ENCODE peak calls at places on chromosomes 6 and 20, in six cellular contexts. O is amniotic stem cell, C is ecto neural progenitor cell, Z is lung microvascular endothelial cell, F is NCI-H1436 treated with DMSO at 0.1 percent for 48 hours, X is Calu3. Y is an unnamed sample.

GRCh38 chr20:63287697-63288580 is 5.0 kb upstream of the COL20A1 start:
- DNase-seq in F (no peak), Z (no peak), X (no peak), C (no peak), O (no peak), Y (no peak)

GRCh38 chr6:95841560-95841959 is 174.2 kb upstream of the FUT9 start:
- DNase-seq in C (no peak), X (no peak), O (no peak), F (no peak), Z (no peak), Y (no peak)

GRCh38 chr6:56746767-56747504 is 104.2 kb upstream of the DST start:
- DNase-seq in Z (no peak), O (no peak), F (no peak), C (no peak), X (no peak), Y (no peak)

GRCh38 chr20:47774081-47774777 is 11.1 kb downstream of the SULF2 start:
- DNase-seq in C (no peak), X (peak), O (no peak), F (no peak), Z (peak), Y (peak)

GRCh38 chr6:160121558-160121957 is at the start of gene SLC22A1:
- DNase-seq in C (no peak), X (no peak), Z (no peak), O (no peak), F (no peak), Y (no peak)

GRCh38 chr20:47150403-47151152 is 205.9 kb downstream of the ZMYND8 start:
- DNase-seq in O (no peak), C (peak), Z (peak), X (peak), F (no peak), Y (peak)

GRCh38 chr6:112557961-112558360 is 210.8 kb downstream of the RFPL4B start:
- DNase-seq in C (no peak), Z (no peak), F (no peak), O (no peak), X (no peak), Y (no peak)

GRCh38 chr20:59822291-59823029 is 111.0 kb downstream of the SYCP2 start:
- DNase-seq in X (no peak), F (no peak), C (peak), O (no peak), Z (no peak), Y (no peak)

GRCh38 chr6:155273438-155273837 is 9.6 kb downstream of the CLDN20 start:
- DNase-seq in O (peak), F (no peak), C (no peak), Z (peak), X (no peak), Y (peak)

GRCh38 chr20:19757973-19758887 is at the start of gene RIN2:
- DNase-seq in X (peak), F (peak), C (peak), Z (peak), O (no peak), Y (peak)

GRCh38 chr6:56766806-56767178 is 124.1 kb upstream of the DST start:
- DNase-seq in O (peak), F (no peak), C (no peak), Z (peak), X (no peak), Y (peak)

Y was measured in endothelial cell of umbilical vein.